ENCODE peak calls at places on chromosome 11, in eight cellular contexts. T is kidney; Q is activated CD4-positive, alpha-beta T cell treated with anti-CD3 and anti-CD28 coated beads, Interleukin-2, amount 10 ng/mL, durations not matched to agents 7 days and 5 days; C is G401; E is AG09319; G is naive thymus-derived CD8-positive, alpha-beta T cell; K is left lobe of liver; I is RWPE1. M is an unnamed sample.

GRCh38 chr11:110147965-110148709 is 54.9 kb downstream of the ZC3H12C start:
- DNase-seq in T (no peak), Q (no peak), C (no peak), E (peak), G (no peak), K (no peak), I (no peak), M (no peak)

GRCh38 chr11:27972432-27973170 is 135.4 kb downstream of the KIF18A start:
- DNase-seq in T (no peak), Q (no peak), C (peak), E (no peak), G (no peak), K (no peak), I (no peak), M (no peak)

GRCh38 chr11:118200901-118201680 is 23.7 kb downstream of the JAML start:
- DNase-seq in T (no peak), Q (peak), C (no peak), E (no peak), G (peak), K (no peak), I (no peak), M (no peak)

GRCh38 chr11:112523477-112523876 is 262.8 kb upstream of the PLET1 start:
- DNase-seq in T (no peak), Q (no peak), C (peak), E (no peak), G (no peak), K (no peak), I (no peak), M (no peak)

GRCh38 chr11:93895106-93895862 is 44.9 kb upstream of the VSTM5 start:
- DNase-seq in T (no peak), Q (peak), C (peak), E (peak), G (peak), K (no peak), I (peak), M (no peak)

GRCh38 chr11:68471360-68472340 is 11.1 kb downstream of the PPP6R3 start:
- DNase-seq in T (peak), Q (peak), C (no peak), E (no peak), G (peak), K (no peak), I (no peak), M (no peak)

GRCh38 chr11:6745465-6746015 is 26.2 kb downstream of the OR2AG2 start:
- DNase-seq in T (no peak), Q (no peak), C (no peak), E (no peak), G (peak), K (no peak), I (no peak), M (no peak)

GRCh38 chr11:68542617-68543016 is 82.1 kb downstream of the PPP6R3 start:
- DNase-seq in T (no peak), Q (no peak), C (no peak), E (peak), G (no peak), K (no peak), I (peak), M (no peak)

GRCh38 chr11:3840870-3841425 is at the start of gene RHOG:
- DNase-seq in T (peak), Q (no peak), C (peak), E (peak), G (peak), K (peak), I (peak), M (no peak)

M was measured in brain pericyte.